ENCODE peak calls at places on chromosome 10, in six cellular contexts. V, R, I, F, U and K are unnamed samples.
A peak's percentile ranks its signal among the peaks of the same experiment; 100 is the strongest.

GRCh38 chr10:107129013-107129412 is 35.5 kb downstream of the SORCS1 start:
- DNase-seq in V (no peak), R (no peak), I (no peak), F (no peak), U (no peak), K (no peak)

GRCh38 chr10:76736848-76737495 is 900.6 kb downstream of the KCNMA1 start:
- DNase-seq in V (no peak), R (no peak), I (no peak), F (no peak), U (no peak), K (no peak)

GRCh38 chr10:63410633-63411032 is 55.1 kb downstream of the JMJD1C start:
- DNase-seq in V (no peak), R (no peak), I (no peak), F (no peak), U (no peak), K (no peak)

GRCh38 chr10:69855346-69856163 is 53.8 kb downstream of the COL13A1 start:
- DNase-seq in V (peak; percentile 46), R (no peak), I (peak; percentile 73), F (no peak), U (no peak), K (no peak)

GRCh38 chr10:51960494-51960895 is 261.1 kb upstream of the CSTF2T start:
- DNase-seq in V (peak; percentile 3), R (peak; percentile 44), I (no peak), F (peak; percentile 33), U (no peak), K (no peak)

GRCh38 chr10:36765777-36766176 is 359.6 kb upstream of the ANKRD30A start:
- DNase-seq in V (no peak), R (no peak), I (no peak), F (peak; percentile 10), U (no peak), K (no peak)

GRCh38 chr10:121860810-121861209 is 67.0 kb downstream of the ATE1 start:
- DNase-seq in V (no peak), R (no peak), I (no peak), F (no peak), U (no peak), K (no peak)

GRCh38 chr10:97780991-97781540 is 9.3 kb upstream of the SFRP5 start:
- DNase-seq in V (no peak), R (no peak), I (no peak), F (no peak), U (no peak), K (no peak)

GRCh38 chr10:14758994-14759664 is 15.6 kb downstream of the FAM107B start:
- DNase-seq in V (no peak), R (no peak), I (no peak), F (no peak), U (no peak), K (no peak)

GRCh38 chr10:60448246-60448645 is 58.6 kb upstream of the ANK3 start:
- DNase-seq in V (no peak), R (no peak), I (no peak), F (no peak), U (no peak), K (no peak)

GRCh38 chr10:74813860-74814259 is 12.5 kb upstream of the KAT6B start:
- DNase-seq in V (no peak), R (peak; percentile 60), I (no peak), F (no peak), U (no peak), K (no peak)

GRCh38 chr10:129900825-129901224 is 63.2 kb downstream of the EBF3 start:
- DNase-seq in V (no peak), R (no peak), I (no peak), F (no peak), U (no peak), K (no peak)

GRCh38 chr10:130231211-130231850 is 95.1 kb downstream of the GLRX3 start:
- DNase-seq in V (no peak), R (peak; percentile 36), I (no peak), F (no peak), U (peak; percentile 38), K (no peak)

GRCh38 chr10:98424308-98425254 is 9.6 kb upstream of the PYROXD2 start:
- DNase-seq in V (peak; percentile 13), R (peak; percentile 35), I (no peak), F (no peak), U (peak; percentile 54), K (peak; percentile 82)

GRCh38 chr10:130802301-130802700 is 509.2 kb downstream of the TCERG1L start:
- DNase-seq in V (no peak), R (no peak), I (no peak), F (no peak), U (peak; percentile 18), K (no peak)

GRCh38 chr10:98363188-98363587 is 51.8 kb downstream of the PYROXD2 start:
- DNase-seq in V (no peak), R (no peak), I (no peak), F (no peak), U (no peak), K (no peak)

GRCh38 chr10:10326119-10326518 is 691.6 kb upstream of the CELF2 start:
- DNase-seq in V (no peak), R (no peak), I (no peak), F (no peak), U (no peak), K (no peak)

GRCh38 chr10:110167149-110167548 is 40.3 kb upstream of the MXI1 start:
- DNase-seq in V (no peak), R (no peak), I (no peak), F (no peak), U (no peak), K (peak; percentile 28)

GRCh38 chr10:106942035-106942662 is 222.4 kb downstream of the SORCS1 start:
- DNase-seq in V (no peak), R (no peak), I (no peak), F (no peak), U (no peak), K (no peak)

GRCh38 chr10:28783089-28783488 is 105.8 kb downstream of the BAMBI start:
- DNase-seq in V (peak; percentile 38), R (no peak), I (no peak), F (no peak), U (no peak), K (no peak)

GRCh38 chr10:59536151-59536550 is 173.5 kb downstream of the SLC16A9 start:
- DNase-seq in V (no peak), R (no peak), I (no peak), F (peak; percentile 74), U (no peak), K (no peak)

GRCh38 chr10:83012866-83013265 is 1126.4 kb upstream of the GHITM start:
- DNase-seq in V (no peak), R (no peak), I (no peak), F (no peak), U (no peak), K (no peak)

GRCh38 chr10:2897619-2898508 is 169.5 kb upstream of the PFKP start:
- DNase-seq in V (no peak), R (no peak), I (no peak), F (no peak), U (no peak), K (peak; percentile 36)
- H3K4me3 ChIP-seq in V (no peak overlapping the region), R (no peak overlapping the region), I (no peak overlapping the region), F (no peak overlapping the region), U (no peak overlapping the region), K (no peak overlapping the region)

GRCh38 chr10:71285180-71285545 is 33.9 kb upstream of the SLC29A3 start:
- DNase-seq in V (peak; percentile 28), R (peak; percentile 90), I (peak; percentile 62), F (no peak), U (no peak), K (no peak)
- TF ChIP-seq CTCF in V (peak; percentile 88), R (peak; percentile 88), I (peak; percentile 70), F (peak; percentile 79), U (peak; percentile 76), K (no peak)

GRCh38 chr10:30034433-30035137 is 24.8 kb downstream of the JCAD start:
- DNase-seq in V (no peak), R (no peak), I (no peak), F (no peak), U (peak; percentile 2), K (no peak)
- H3K4me3 ChIP-seq in V (no peak overlapping the region), R (no peak overlapping the region), I (no peak overlapping the region), F (no peak overlapping the region), U (no peak overlapping the region), K (no peak overlapping the region)

GRCh38 chr10:22105270-22105669 is 101.7 kb upstream of the DNAJC1 start:
- DNase-seq in V (no peak), R (no peak), I (no peak), F (no peak), U (no peak), K (no peak)

GRCh38 chr10:22103701-22104100 is 100.2 kb upstream of the DNAJC1 start:
- DNase-seq in V (no peak), R (peak; percentile 56), I (no peak), F (no peak), U (no peak), K (no peak)
- TF ChIP-seq CTCF in V (peak; percentile 22), R (peak; percentile 79), I (no peak), F (peak; percentile 15), U (no peak), K (no peak)

DNA sequence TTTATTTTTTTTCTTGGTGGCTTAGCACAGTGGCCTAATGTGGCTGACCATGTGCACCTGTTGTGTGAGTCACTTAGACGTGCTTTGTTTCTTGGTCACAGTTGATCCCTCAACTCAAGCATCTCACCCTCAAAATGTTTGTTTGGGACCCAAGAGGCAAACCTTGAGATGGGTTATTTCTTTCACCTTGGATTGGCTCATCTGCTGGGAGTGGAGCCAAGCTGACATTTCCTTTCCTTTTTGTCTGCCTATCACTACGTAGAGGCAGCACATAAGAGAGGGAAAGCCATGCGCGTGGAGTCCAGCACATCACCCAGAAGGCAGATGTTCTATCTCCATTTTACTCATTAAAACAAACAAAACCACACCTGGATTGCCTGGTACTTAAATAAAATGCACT is 6.4 kb upstream of the PRKCQ start:
- DNase-seq in V (no peak), R (no peak), I (no peak), F (no peak), U (no peak), K (no peak)
- H3K4me3 ChIP-seq in V (no peak overlapping the region), R (no peak overlapping the region), I (no peak overlapping the region), F (no peak overlapping the region), U (no peak overlapping the region), K (no peak overlapping the region)

GRCh38 chr10:100020161-100020882 is 10.6 kb upstream of the DNMBP start:
- DNase-seq in V (peak; percentile 81), R (no peak), I (no peak), F (no peak), U (no peak), K (no peak)
- TF ChIP-seq CTCF in V (no peak), R (no peak), I (no peak), F (no peak), U (no peak), K (no peak)

DNA sequence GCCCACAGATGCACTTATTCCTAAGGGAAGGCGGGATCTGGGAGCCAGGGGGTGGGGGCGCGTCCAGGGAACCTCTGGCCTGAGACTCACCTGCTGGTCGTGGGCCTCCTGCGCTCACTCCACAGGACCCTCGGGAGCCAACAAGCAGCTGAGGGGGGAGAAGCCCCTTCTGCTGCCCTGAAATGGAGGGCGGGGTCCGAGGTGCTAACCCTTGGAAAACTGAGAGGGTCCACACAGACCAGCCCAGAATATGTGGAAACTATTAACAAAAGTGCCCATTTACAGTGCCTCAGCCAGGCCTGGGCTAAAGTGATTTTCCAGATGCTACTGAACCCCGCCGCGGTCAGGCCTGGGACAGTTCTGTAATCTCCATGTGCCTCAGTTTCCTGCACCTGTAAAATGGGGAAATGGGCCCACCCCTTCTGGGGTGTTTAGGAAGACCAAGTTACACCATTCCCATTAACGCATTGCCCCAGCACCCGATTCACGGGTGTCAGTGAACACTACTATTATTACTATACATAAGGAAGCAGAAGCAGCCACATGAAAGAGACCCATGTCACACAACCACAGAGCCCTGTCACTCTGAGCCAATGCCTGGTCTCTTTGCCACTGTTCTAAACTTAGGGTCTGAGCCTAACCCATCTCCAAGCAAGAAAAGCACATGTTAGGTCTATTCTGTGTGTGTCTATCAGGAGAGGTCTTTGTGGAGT is 630 bp upstream of the VSTM4 start:
- DNase-seq in V (no peak), R (no peak), I (no peak), F (no peak), U (no peak), K (peak; percentile 82)
- H3K4me3 ChIP-seq in V (no peak overlapping the region), R (no peak overlapping the region), I (no peak overlapping the region), F (peak overlapping the region; percentile 50), U (peak overlapping the region; percentile 86), K (no peak overlapping the region)